ENCODE peak calls at places on chromosomes 6 and 20, in nine cellular contexts. M, N, B, A, U, I, P, S and T are unnamed samples. For H3K4me1, the result is how much of the 10 kb centered on the place peaks cover.

GRCh38 chr6:155959898-155960297 is 504.3 kb upstream of the NOX3 start:
- DNase-seq in P (no peak), B (no peak), A (no peak), U (no peak), S (no peak), N (no peak), M (no peak), I (peak), T (peak)

GRCh38 chr6:157813757-157814455 is 9.1 kb upstream of the SNX9 start:
- DNase-seq in S (no peak), N (no peak), A (no peak), M (peak), U (no peak), I (no peak), P (no peak), B (peak), T (no peak)

GRCh38 chr6:26743157-26743821 is 83.7 kb upstream of the ZNF322 start:
- DNase-seq in S (no peak), M (peak), N (no peak), A (no peak), U (no peak), B (peak), I (no peak), P (no peak), T (no peak)

GRCh38 chr6:146351018-146351417 is 192.6 kb upstream of the RAB32 start:
- DNase-seq in A (no peak), M (no peak), N (no peak), U (no peak), S (no peak), P (no peak), B (no peak), I (no peak), T (no peak)

GRCh38 chr20:25285091-25285647 is 37.3 kb downstream of the PYGB start:
- DNase-seq in B (no peak), S (peak), M (no peak), P (no peak), N (no peak), A (no peak), U (peak), I (no peak), T (no peak)

GRCh38 chr20:42041000-42041565 is 422.9 kb upstream of the CHD6 start:
- DNase-seq in P (no peak), S (no peak), N (no peak), U (no peak), I (no peak), A (no peak), M (no peak), B (no peak), T (no peak)

GRCh38 chr6:140082867-140083297 is 708.4 kb upstream of the CITED2 start:
- DNase-seq in S (no peak), P (no peak), U (no peak), I (no peak), N (no peak), A (no peak), B (peak), M (peak), T (no peak)

GRCh38 chr6:132764370-132764769 is 6.7 kb upstream of the VNN2 start:
- DNase-seq in P (no peak), M (peak), I (no peak), S (no peak), B (peak), N (no peak), U (no peak), A (no peak), T (peak)

GRCh38 chr6:3372912-3373554 is 83.8 kb downstream of the SLC22A23 start:
- DNase-seq in P (no peak), U (no peak), N (no peak), S (no peak), I (peak), B (no peak), A (no peak), M (no peak), T (peak)

GRCh38 chr20:17621229-17621968 is 51.5 kb downstream of the DSTN start:
- DNase-seq in P (no peak), M (no peak), A (no peak), I (no peak), B (no peak), U (no peak), S (peak), N (no peak), T (no peak)

GRCh38 chr6:114707081-114707480 is 364.3 kb upstream of the HS3ST5 start:
- DNase-seq in B (no peak), N (no peak), S (no peak), U (no peak), A (no peak), M (no peak), I (no peak), P (no peak), T (no peak)

GRCh38 chr6:364609-365540 is 26.7 kb upstream of the IRF4 start:
- DNase-seq in I (no peak), P (no peak), A (no peak), M (no peak), S (no peak), B (no peak), N (no peak), U (no peak), T (no peak)

GRCh38 chr6:104884867-104885517 is 25.3 kb upstream of the HACE1 start:
- DNase-seq in A (no peak), B (no peak), P (no peak), N (no peak), U (no peak), M (no peak), I (no peak), S (no peak), T (no peak)

GRCh38 chr20:53918010-53918311 is 152.4 kb downstream of the BCAS1 start:
- DNase-seq in N (no peak), P (no peak), A (no peak), M (no peak), U (no peak), I (no peak), S (no peak), B (no peak), T (no peak)

GRCh38 chr6:134041093-134041492 is 11.3 kb downstream of the SLC2A12 start:
- DNase-seq in I (no peak), S (no peak), U (no peak), N (no peak), M (peak), A (no peak), B (peak), P (no peak), T (no peak)

GRCh38 chr6:110180228-110181008 is at the start of gene CDC40:
- DNase-seq in A (peak), N (peak), U (peak), P (peak), M (no peak), B (no peak), S (peak), I (peak), T (no peak)

GRCh38 chr6:22147983-22148797 is 148.6 kb downstream of the PRL start:
- DNase-seq in S (peak), B (peak), I (peak), N (no peak), M (peak), A (no peak), P (no peak), U (no peak), T (peak)

GRCh38 chr6:155196891-155197290 is 66.9 kb upstream of the CLDN20 start:
- DNase-seq in S (no peak), I (no peak), B (no peak), M (no peak), A (no peak), P (no peak), U (no peak), N (no peak), T (no peak)

GRCh38 chr20:56690531-56691175 is 61.5 kb downstream of the TFAP2C start:
- DNase-seq in S (no peak), P (no peak), I (peak), N (peak), A (no peak), B (peak), U (no peak), M (no peak), T (peak)

GRCh38 chr6:4723383-4723782 is 52.8 kb upstream of the CDYL start:
- DNase-seq in M (no peak), P (no peak), A (no peak), B (no peak), N (no peak), U (no peak), I (no peak), S (no peak), T (no peak)

GRCh38 chr6:109595998-109596397 is 95.0 kb downstream of the AK9 start:
- DNase-seq in A (no peak), P (no peak), M (peak), N (peak), S (no peak), U (no peak), B (peak), I (no peak), T (no peak)

GRCh38 chr20:63329331-63330083 is 31.6 kb downstream of the CHRNA4 start:
- DNase-seq in A (no peak), M (no peak), N (no peak), B (no peak), P (no peak), S (no peak), I (no peak), U (peak), T (no peak)

GRCh38 chr20:48567145-48567544 is 260.7 kb downstream of the PREX1 start:
- DNase-seq in B (no peak), N (no peak), I (no peak), M (no peak), A (no peak), P (no peak), S (no peak), U (no peak), T (no peak)

DNA sequence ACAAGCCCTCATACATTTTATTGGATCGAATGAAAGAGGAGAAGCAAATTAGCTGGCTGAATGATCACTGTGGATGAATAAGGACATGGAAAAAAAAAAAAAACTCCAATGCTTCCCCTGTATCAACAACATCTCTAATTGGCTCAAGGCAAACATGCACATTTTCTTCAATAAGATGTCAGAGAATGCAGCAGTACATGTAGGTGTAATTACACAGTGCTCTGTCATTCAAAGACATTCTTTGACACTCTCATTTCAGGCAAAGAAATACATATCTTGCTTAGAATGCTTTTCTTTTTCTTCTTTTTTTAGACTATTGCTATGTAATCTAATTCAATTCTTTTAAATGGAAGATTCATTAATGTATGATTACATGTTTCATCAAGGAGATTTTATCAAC is 153.5 kb downstream of the PHACTR1 start:
- DNase-seq in B (no peak), A (no peak), I (no peak), N (no peak), U (no peak), M (no peak), S (no peak), P (no peak), T (no peak)
- H3K27ac ChIP-seq in B (no peak), A (no peak), I (no peak), N (no peak), U (no peak), M (no peak), S (no peak), P (no peak), T (no peak)

DNA sequence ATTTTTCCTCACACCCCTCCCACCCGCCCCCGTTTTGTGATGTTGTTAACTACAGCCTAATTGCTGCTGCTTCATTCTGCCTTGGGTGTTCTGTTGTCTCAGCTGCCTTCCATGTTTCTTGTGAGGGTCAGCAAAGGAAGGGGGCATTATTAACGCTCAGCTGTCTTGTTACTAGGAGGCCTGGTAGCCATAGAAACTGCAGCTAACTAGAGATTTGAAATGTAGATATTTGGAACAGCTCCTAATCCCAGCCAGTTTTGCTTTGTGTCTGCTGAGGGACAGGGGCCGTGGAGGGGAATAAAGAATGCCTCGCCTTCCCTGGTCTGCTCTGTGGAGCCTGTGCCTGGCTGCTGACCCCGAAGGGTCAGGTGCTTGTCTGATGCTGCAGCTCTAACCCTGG is 18.3 kb downstream of the MTRES1 start:
- DNase-seq in I (no peak), U (no peak), P (no peak), N (no peak), B (no peak), M (no peak), S (no peak), A (no peak), T (no peak)
- H3K4me3 ChIP-seq in I (no peak), U (no peak), P (no peak), N (no peak), B (no peak), M (no peak), S (no peak), A (no peak), T (no peak)

DNA sequence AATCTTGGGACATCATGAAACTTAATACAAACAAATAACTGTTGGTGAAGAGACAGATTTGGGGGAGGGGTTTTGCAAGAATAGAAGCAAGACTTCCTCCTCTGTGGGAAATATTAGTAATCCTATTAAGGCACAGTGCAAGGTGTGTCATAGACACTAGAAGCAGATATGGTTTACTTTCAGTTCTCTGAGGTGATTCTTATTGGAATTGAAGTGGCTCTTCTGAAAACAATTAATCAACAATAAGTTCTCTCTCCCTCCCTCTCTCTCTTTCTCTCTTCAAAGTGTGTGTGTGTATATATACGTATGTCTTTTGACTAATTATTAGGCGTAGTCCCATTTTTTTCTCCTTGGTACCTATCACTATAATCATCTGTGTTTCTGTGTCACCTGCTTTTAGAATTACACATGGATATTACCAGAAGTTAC is 99.8 kb downstream of the HIVEP2 start:
- DNase-seq in B (peak), S (no peak), P (no peak), U (no peak), I (no peak), N (no peak), M (no peak), A (no peak), T (peak)
- H3K4me1 ChIP-seq in B (under half), S (half or more), P (half or more), U (half or more), I (under half), N (under half), M (under half), A (half or more), T (under half)

DNA sequence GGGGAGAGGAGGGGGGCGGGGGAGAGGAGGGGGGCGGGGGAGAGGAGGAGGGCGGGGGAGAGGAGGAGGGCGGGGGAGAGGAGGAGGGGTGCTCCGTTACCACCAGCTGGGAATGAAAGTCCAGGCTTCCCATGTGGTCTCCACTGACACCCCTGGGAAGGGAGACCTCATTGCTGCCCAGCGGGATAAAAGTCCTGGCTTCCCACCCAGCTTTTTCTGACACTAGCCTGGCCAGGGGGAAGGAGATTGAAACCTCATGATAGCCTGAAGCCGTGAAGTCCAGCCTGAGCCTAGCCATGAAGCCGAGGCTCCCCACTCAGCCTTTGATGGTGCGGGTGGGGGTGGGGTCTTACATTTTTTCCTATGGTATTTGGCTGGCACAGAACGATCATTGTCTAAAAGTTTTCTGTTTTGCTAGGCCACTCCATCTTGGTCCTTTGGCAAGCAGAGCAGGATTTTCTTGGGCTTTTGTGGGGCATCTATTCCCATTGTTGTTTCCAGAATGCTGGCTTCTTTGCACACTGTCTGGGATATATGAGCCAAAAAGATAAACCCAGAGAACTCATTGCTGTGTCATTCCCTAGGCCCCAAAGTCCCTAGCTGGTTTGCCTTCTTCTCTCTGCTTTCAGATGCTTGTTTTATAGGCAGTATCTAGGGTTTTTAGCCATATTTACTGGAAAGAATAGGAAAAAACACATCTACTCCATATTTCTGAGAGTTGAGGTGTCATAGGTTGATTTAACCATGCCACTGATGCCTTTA is 67.9 kb upstream of the RNF24 start:
- DNase-seq in U (no peak), B (no peak), P (no peak), N (no peak), M (no peak), I (no peak), A (no peak), S (no peak), T (no peak)
- H3K27ac ChIP-seq in U (no peak), B (no peak), P (peak), N (no peak), M (peak), I (no peak), A (no peak), S (no peak), T (no peak)

DNA sequence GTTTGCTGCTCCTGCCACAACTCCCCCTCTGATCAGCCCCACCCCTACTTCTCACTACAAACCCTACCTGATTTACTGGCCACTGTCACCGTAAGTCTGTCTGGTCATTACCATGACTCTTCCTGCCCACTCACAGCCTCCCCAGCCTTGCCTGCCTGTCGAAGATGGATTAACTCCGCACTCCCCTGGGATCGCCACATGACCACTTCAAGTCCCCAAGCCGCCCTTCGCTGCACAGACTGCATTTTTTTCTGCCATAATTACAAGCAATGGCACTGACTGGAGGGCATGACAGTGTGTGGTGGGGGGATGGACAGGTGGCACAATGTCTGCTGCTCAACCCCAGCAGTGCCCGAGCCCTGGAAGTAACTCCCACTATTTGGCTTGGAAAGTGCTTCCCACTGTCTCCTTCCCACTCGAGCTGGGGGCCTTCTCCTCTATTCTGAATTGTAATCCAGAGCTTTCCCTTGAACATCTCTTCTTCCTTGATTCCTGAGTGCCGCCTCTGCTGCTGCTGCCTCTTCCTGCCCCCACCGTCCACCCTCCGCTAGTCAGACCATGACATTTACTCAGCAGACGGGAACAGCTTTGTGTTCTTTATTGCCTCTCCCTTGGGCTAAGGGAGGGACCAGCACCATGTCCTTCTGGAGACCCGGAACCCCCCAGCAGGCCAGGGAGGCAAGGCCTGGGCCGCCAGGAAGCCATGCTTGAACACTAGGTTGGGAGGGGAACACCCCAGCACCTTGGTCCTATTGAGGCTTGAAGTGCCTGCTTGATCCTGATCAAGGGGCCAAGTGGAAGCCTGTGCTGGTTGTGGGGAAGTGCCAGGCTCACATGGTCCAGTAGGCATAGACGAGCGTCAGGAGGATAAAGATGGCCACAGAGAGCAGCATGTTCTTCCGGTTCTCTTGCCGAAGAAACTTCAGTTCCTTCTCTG is 17.1 kb downstream of the CCDC167 start:
- DNase-seq in N (no peak), B (no peak), S (no peak), I (no peak), P (no peak), A (no peak), U (no peak), M (no peak), T (no peak)
- H3K4me3 ChIP-seq in N (no peak), B (no peak), S (no peak), I (no peak), P (no peak), A (no peak), U (no peak), M (no peak), T (no peak)

DNA sequence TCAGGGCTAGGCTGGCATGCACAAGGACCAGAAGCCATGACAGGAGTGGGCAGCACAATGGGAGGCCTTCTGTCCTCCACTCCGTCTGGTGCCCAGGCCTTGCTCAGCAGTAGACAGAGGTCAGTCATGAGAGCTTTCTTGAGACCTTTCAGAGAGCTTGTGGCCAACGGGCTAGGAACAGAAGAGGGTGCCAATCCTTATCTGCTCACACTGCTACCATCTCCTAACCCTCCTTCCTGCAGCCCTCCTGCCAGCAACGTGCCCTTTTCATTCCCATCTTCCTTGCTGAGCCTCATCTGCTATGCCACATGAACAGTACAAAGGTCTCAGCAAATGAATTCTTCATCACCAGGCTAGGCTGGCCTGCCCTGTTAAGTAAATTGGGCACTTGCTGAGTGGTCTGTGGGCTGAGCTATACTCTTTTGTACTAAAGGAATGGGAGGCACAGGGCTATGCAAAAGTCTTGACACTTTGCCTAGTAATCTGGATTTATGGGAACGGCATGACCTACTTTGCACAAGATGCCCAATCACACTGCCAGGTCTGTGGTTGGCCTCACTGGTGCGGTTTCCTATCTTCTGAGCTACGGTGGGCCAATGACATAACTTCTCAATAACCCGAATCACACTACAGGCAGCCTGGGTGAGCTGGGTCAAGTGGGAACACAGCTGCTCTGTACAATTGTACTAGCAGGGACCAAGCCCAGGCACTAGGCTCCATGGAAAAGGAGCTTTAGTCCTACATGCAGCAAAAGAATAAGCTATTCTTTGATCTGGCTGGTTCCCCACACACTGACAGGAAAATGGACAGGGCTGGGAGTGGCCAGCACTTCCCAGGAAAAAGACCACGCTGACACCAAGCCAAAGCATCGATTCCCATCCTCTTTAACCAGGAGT is 47.8 kb downstream of the ELOVL5 start:
- DNase-seq in A (no peak), M (no peak), U (no peak), I (no peak), B (peak), S (peak), N (no peak), P (peak), T (peak)
- H3K4me1 ChIP-seq in A (under half), M (under half), U (under half), I (under half), B (under half), S (half or more), N (under half), P (under half), T (under half)